ENCODE peak calls at places on chromosome 18, in seven cellular contexts. One of them, this sample, is unnamed.
A peak's percentile ranks its signal among the peaks of the same experiment; 100 is the strongest.

GRCh38 chr18:47930086-47930843 is at the start of gene SMAD2:
- DNase-seq in kidney: peak; percentile 96
- DNase-seq in pancreas: peak; percentile 93
- DNase-seq in brain microvascular endothelial cell: peak; percentile 48
- DNase-seq in body of pancreas: peak; percentile 83
- DNase-seq in H9: peak; percentile 92
- DNase-seq in fibroblast of lung: peak; percentile 81
- DNase-seq in this sample: peak; percentile 92

GRCh38 chr18:80103231-80103630 is 5.8 kb upstream of the ADNP2 start:
- DNase-seq in kidney: no peak
- DNase-seq in pancreas: no peak
- DNase-seq in brain microvascular endothelial cell: peak; percentile 11
- DNase-seq in body of pancreas: no peak
- DNase-seq in H9: no peak
- DNase-seq in fibroblast of lung: peak; percentile 34
- DNase-seq in this sample: no peak

GRCh38 chr18:7205346-7205745 is 25.5 kb upstream of the LRRC30 start:
- DNase-seq in kidney: no peak
- DNase-seq in pancreas: no peak
- DNase-seq in brain microvascular endothelial cell: no peak
- DNase-seq in body of pancreas: no peak
- DNase-seq in H9: no peak
- DNase-seq in fibroblast of lung: peak; percentile 48
- DNase-seq in this sample: no peak

GRCh38 chr18:6056171-6056932 is 161.0 kb upstream of the TMEM200C start:
- DNase-seq in kidney: no peak
- DNase-seq in pancreas: no peak
- DNase-seq in brain microvascular endothelial cell: peak; percentile 62
- DNase-seq in body of pancreas: no peak
- DNase-seq in H9: no peak
- DNase-seq in fibroblast of lung: peak; percentile 65
- DNase-seq in this sample: no peak

GRCh38 chr18:957829-958228 is 53.2 kb downstream of the ADCYAP1 start:
- DNase-seq in kidney: no peak
- DNase-seq in pancreas: no peak
- DNase-seq in brain microvascular endothelial cell: no peak
- DNase-seq in body of pancreas: no peak
- DNase-seq in H9: no peak
- DNase-seq in fibroblast of lung: no peak
- DNase-seq in this sample: no peak

GRCh38 chr18:42736074-42736473 is 379.4 kb downstream of the RIT2 start:
- DNase-seq in kidney: no peak
- DNase-seq in pancreas: no peak
- DNase-seq in brain microvascular endothelial cell: no peak
- DNase-seq in body of pancreas: no peak
- DNase-seq in H9: no peak
- DNase-seq in fibroblast of lung: no peak
- DNase-seq in this sample: no peak

GRCh38 chr18:62715829-62716678 is 713 bp downstream of the PHLPP1 start:
- DNase-seq in kidney: peak; percentile 91
- DNase-seq in pancreas: peak; percentile 91
- DNase-seq in brain microvascular endothelial cell: peak; percentile 42
- DNase-seq in body of pancreas: peak; percentile 65
- DNase-seq in H9: peak; percentile 49
- DNase-seq in fibroblast of lung: peak; percentile 54
- DNase-seq in this sample: no peak

GRCh38 chr18:49849331-49850217 is 36.2 kb upstream of the ACAA2 start:
- DNase-seq in kidney: peak; percentile 96
- DNase-seq in pancreas: no peak
- DNase-seq in brain microvascular endothelial cell: peak; percentile 82
- DNase-seq in body of pancreas: no peak
- DNase-seq in H9: peak; percentile 88
- DNase-seq in fibroblast of lung: peak; percentile 87
- DNase-seq in this sample: peak; percentile 77

GRCh38 chr18:22314406-22314805 is 103.3 kb downstream of the CTAGE1 start:
- DNase-seq in kidney: no peak
- DNase-seq in pancreas: no peak
- DNase-seq in brain microvascular endothelial cell: peak; percentile 97
- DNase-seq in body of pancreas: no peak
- DNase-seq in H9: no peak
- DNase-seq in fibroblast of lung: peak; percentile 94
- DNase-seq in this sample: no peak

GRCh38 chr18:56196495-56197225 is 441.7 kb downstream of the TXNL1 start:
- DNase-seq in kidney: no peak
- DNase-seq in pancreas: no peak
- DNase-seq in brain microvascular endothelial cell: peak; percentile 60
- DNase-seq in body of pancreas: no peak
- DNase-seq in H9: no peak
- DNase-seq in fibroblast of lung: no peak
- DNase-seq in this sample: no peak

GRCh38 chr18:38980420-38980819 is 1414.8 kb upstream of the CELF4 start:
- DNase-seq in kidney: no peak
- DNase-seq in pancreas: no peak
- DNase-seq in brain microvascular endothelial cell: no peak
- DNase-seq in body of pancreas: no peak
- DNase-seq in H9: no peak
- DNase-seq in fibroblast of lung: no peak
- DNase-seq in this sample: no peak

GRCh38 chr18:72539861-72540260 is 4.3 kb downstream of the CBLN2 start:
- DNase-seq in kidney: no peak
- DNase-seq in pancreas: no peak
- DNase-seq in brain microvascular endothelial cell: no peak
- DNase-seq in body of pancreas: no peak
- DNase-seq in H9: no peak
- DNase-seq in fibroblast of lung: no peak
- DNase-seq in this sample: no peak

GRCh38 chr18:49399003-49399402 is 61.4 kb downstream of the DYM start:
- DNase-seq in kidney: no peak
- DNase-seq in pancreas: no peak
- DNase-seq in brain microvascular endothelial cell: peak; percentile 7
- DNase-seq in body of pancreas: no peak
- DNase-seq in H9: no peak
- DNase-seq in fibroblast of lung: no peak
- DNase-seq in this sample: no peak

GRCh38 chr18:27860011-27860410 is 316.9 kb downstream of the CDH2 start:
- DNase-seq in kidney: no peak
- DNase-seq in pancreas: no peak
- DNase-seq in brain microvascular endothelial cell: no peak
- DNase-seq in body of pancreas: no peak
- DNase-seq in H9: no peak
- DNase-seq in fibroblast of lung: no peak
- DNase-seq in this sample: no peak

GRCh38 chr18:9366126-9366714 is 31.6 kb downstream of the TWSG1 start:
- DNase-seq in kidney: no peak
- DNase-seq in pancreas: no peak
- DNase-seq in brain microvascular endothelial cell: peak; percentile 16
- DNase-seq in body of pancreas: peak; percentile 22
- DNase-seq in H9: peak; percentile 82
- DNase-seq in fibroblast of lung: peak; percentile 44
- DNase-seq in this sample: no peak

GRCh38 chr18:4510709-4511108 is 55.6 kb upstream of the DLGAP1 start:
- DNase-seq in kidney: no peak
- DNase-seq in pancreas: no peak
- DNase-seq in brain microvascular endothelial cell: no peak
- DNase-seq in body of pancreas: no peak
- DNase-seq in H9: peak; percentile 61
- DNase-seq in fibroblast of lung: peak; percentile 0
- DNase-seq in this sample: peak; percentile 100

GRCh38 chr18:79911009-79911870 is 40.2 kb downstream of the SLC66A2 start:
- DNase-seq in kidney: peak; percentile 56
- DNase-seq in pancreas: peak; percentile 74
- DNase-seq in brain microvascular endothelial cell: no peak
- DNase-seq in body of pancreas: no peak
- DNase-seq in H9: peak; percentile 47
- DNase-seq in fibroblast of lung: no peak
- DNase-seq in this sample: peak; percentile 92

GRCh38 chr18:50128506-50129271 is 66.3 kb downstream of the MYO5B start:
- DNase-seq in kidney: no peak
- DNase-seq in pancreas: no peak
- DNase-seq in brain microvascular endothelial cell: no peak
- DNase-seq in body of pancreas: peak; percentile 26
- DNase-seq in H9: peak; percentile 50
- DNase-seq in fibroblast of lung: no peak
- DNase-seq in this sample: no peak

GRCh38 chr18:27540126-27540525 is 355.0 kb upstream of the CHST9 start:
- DNase-seq in kidney: no peak
- DNase-seq in pancreas: no peak
- DNase-seq in brain microvascular endothelial cell: no peak
- DNase-seq in body of pancreas: no peak
- DNase-seq in H9: no peak
- DNase-seq in fibroblast of lung: no peak
- DNase-seq in this sample: no peak

GRCh38 chr18:78497641-78498040 is 482.0 kb upstream of the SALL3 start:
- DNase-seq in kidney: no peak
- DNase-seq in pancreas: peak; percentile 31
- DNase-seq in brain microvascular endothelial cell: no peak
- DNase-seq in body of pancreas: no peak
- DNase-seq in H9: no peak
- DNase-seq in fibroblast of lung: no peak
- DNase-seq in this sample: no peak
- H3K27ac ChIP-seq in kidney: no peak overlapping the region
- H3K27ac ChIP-seq in pancreas: no peak overlapping the region
- H3K27ac ChIP-seq in brain microvascular endothelial cell: no peak overlapping the region
- H3K27ac ChIP-seq in body of pancreas: no peak overlapping the region
- H3K27ac ChIP-seq in H9: no peak overlapping the region
- H3K27ac ChIP-seq in fibroblast of lung: no peak overlapping the region
- H3K27ac ChIP-seq in this sample: no peak overlapping the region

GRCh38 chr18:36392888-36393287 is 95.4 kb downstream of the FHOD3 start:
- DNase-seq in kidney: no peak
- DNase-seq in pancreas: no peak
- DNase-seq in brain microvascular endothelial cell: no peak
- DNase-seq in body of pancreas: no peak
- DNase-seq in H9: no peak
- DNase-seq in fibroblast of lung: no peak
- DNase-seq in this sample: no peak
- H3K27ac ChIP-seq in kidney: no peak overlapping the region
- H3K27ac ChIP-seq in pancreas: no peak overlapping the region
- H3K27ac ChIP-seq in brain microvascular endothelial cell: no peak overlapping the region
- H3K27ac ChIP-seq in body of pancreas: no peak overlapping the region
- H3K27ac ChIP-seq in H9: no peak overlapping the region
- H3K27ac ChIP-seq in fibroblast of lung: no peak overlapping the region
- H3K27ac ChIP-seq in this sample: no peak overlapping the region

GRCh38 chr18:24818451-24818850 is 358.0 kb downstream of the HRH4 start:
- DNase-seq in kidney: no peak
- DNase-seq in pancreas: no peak
- DNase-seq in brain microvascular endothelial cell: no peak
- DNase-seq in body of pancreas: no peak
- DNase-seq in H9: no peak
- DNase-seq in fibroblast of lung: no peak
- DNase-seq in this sample: no peak
- H3K27ac ChIP-seq in kidney: no peak overlapping the region
- H3K27ac ChIP-seq in pancreas: no peak overlapping the region
- H3K27ac ChIP-seq in brain microvascular endothelial cell: no peak overlapping the region
- H3K27ac ChIP-seq in body of pancreas: no peak overlapping the region
- H3K27ac ChIP-seq in H9: no peak overlapping the region
- H3K27ac ChIP-seq in fibroblast of lung: no peak overlapping the region
- H3K27ac ChIP-seq in this sample: no peak overlapping the region

GRCh38 chr18:3340682-3341097 is 78.8 kb downstream of the MYL12B start:
- DNase-seq in kidney: no peak
- DNase-seq in pancreas: no peak
- DNase-seq in brain microvascular endothelial cell: no peak
- DNase-seq in body of pancreas: no peak
- DNase-seq in H9: no peak
- DNase-seq in fibroblast of lung: peak; percentile 30
- DNase-seq in this sample: no peak
- H3K27ac ChIP-seq in kidney: no peak overlapping the region
- H3K27ac ChIP-seq in pancreas: no peak overlapping the region
- H3K27ac ChIP-seq in brain microvascular endothelial cell: no peak overlapping the region
- H3K27ac ChIP-seq in body of pancreas: no peak overlapping the region
- H3K27ac ChIP-seq in H9: no peak overlapping the region
- H3K27ac ChIP-seq in fibroblast of lung: no peak overlapping the region
- H3K27ac ChIP-seq in this sample: no peak overlapping the region

GRCh38 chr18:58013241-58014211 is 30.5 kb upstream of the NEDD4L start:
- DNase-seq in kidney: no peak
- DNase-seq in pancreas: no peak
- DNase-seq in brain microvascular endothelial cell: peak; percentile 11
- DNase-seq in body of pancreas: no peak
- DNase-seq in H9: no peak
- DNase-seq in fibroblast of lung: no peak
- DNase-seq in this sample: no peak
- H3K27ac ChIP-seq in kidney: peak overlapping the region; percentile 51
- H3K27ac ChIP-seq in pancreas: no peak overlapping the region
- H3K27ac ChIP-seq in brain microvascular endothelial cell: no peak overlapping the region
- H3K27ac ChIP-seq in body of pancreas: no peak overlapping the region
- H3K27ac ChIP-seq in H9: no peak overlapping the region
- H3K27ac ChIP-seq in fibroblast of lung: no peak overlapping the region
- H3K27ac ChIP-seq in this sample: no peak overlapping the region

GRCh38 chr18:2958819-2959298 is 54.1 kb downstream of the LPIN2 start:
- DNase-seq in kidney: no peak
- DNase-seq in pancreas: no peak
- DNase-seq in brain microvascular endothelial cell: no peak
- DNase-seq in body of pancreas: no peak
- DNase-seq in H9: no peak
- DNase-seq in fibroblast of lung: peak; percentile 81
- DNase-seq in this sample: no peak

GRCh38 chr18:2961828-2962227 is 51.1 kb downstream of the LPIN2 start:
- DNase-seq in kidney: no peak
- DNase-seq in pancreas: no peak
- DNase-seq in brain microvascular endothelial cell: no peak
- DNase-seq in body of pancreas: no peak
- DNase-seq in H9: no peak
- DNase-seq in fibroblast of lung: peak; percentile 61
- DNase-seq in this sample: no peak

GRCh38 chr18:2960983-2961696 is 51.8 kb downstream of the LPIN2 start:
- DNase-seq in kidney: no peak
- DNase-seq in pancreas: no peak
- DNase-seq in brain microvascular endothelial cell: no peak
- DNase-seq in body of pancreas: no peak
- DNase-seq in H9: no peak
- DNase-seq in fibroblast of lung: peak; percentile 36
- DNase-seq in this sample: no peak

GRCh38 chr18:2955966-2956521 is 56.9 kb downstream of the LPIN2 start:
- DNase-seq in kidney: no peak
- DNase-seq in pancreas: no peak
- DNase-seq in brain microvascular endothelial cell: no peak
- DNase-seq in body of pancreas: no peak
- DNase-seq in H9: no peak
- DNase-seq in fibroblast of lung: no peak
- DNase-seq in this sample: no peak

GRCh38 chr18:2959341-2959740 is 53.6 kb downstream of the LPIN2 start:
- DNase-seq in kidney: no peak
- DNase-seq in pancreas: no peak
- DNase-seq in brain microvascular endothelial cell: no peak
- DNase-seq in body of pancreas: no peak
- DNase-seq in H9: no peak
- DNase-seq in fibroblast of lung: no peak
- DNase-seq in this sample: no peak
- H3K27ac ChIP-seq in kidney: no peak overlapping the region
- H3K27ac ChIP-seq in pancreas: no peak overlapping the region
- H3K27ac ChIP-seq in brain microvascular endothelial cell: no peak overlapping the region
- H3K27ac ChIP-seq in body of pancreas: no peak overlapping the region
- H3K27ac ChIP-seq in H9: no peak overlapping the region
- H3K27ac ChIP-seq in fibroblast of lung: no peak overlapping the region
- H3K27ac ChIP-seq in this sample: peak overlapping the region; percentile 70

DNA sequence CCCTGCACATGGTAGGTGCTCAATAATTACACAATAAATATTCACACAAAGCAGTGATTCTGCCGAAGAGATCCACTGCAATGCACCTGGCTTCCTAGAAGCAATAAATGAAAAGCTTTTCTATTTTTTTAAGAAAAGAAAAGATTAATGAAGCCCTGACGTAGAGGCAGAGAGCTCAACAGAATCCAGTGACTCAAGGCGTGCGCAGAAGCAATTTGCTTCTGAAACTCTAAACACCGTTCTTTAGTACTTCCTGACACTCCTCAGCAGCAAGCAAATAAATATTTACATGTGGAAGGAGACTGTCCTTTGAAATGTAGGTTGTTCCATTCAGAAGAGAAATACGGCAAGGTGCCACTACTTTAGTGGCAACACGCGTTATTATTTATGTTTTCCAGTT is 126.1 kb upstream of the ZNF516 start:
- DNase-seq in kidney: no peak
- DNase-seq in pancreas: no peak
- DNase-seq in brain microvascular endothelial cell: no peak
- DNase-seq in body of pancreas: no peak
- DNase-seq in H9: no peak
- DNase-seq in fibroblast of lung: peak; percentile 27
- DNase-seq in this sample: no peak
- H3K27ac ChIP-seq in kidney: no peak overlapping the region
- H3K27ac ChIP-seq in pancreas: no peak overlapping the region
- H3K27ac ChIP-seq in brain microvascular endothelial cell: no peak overlapping the region
- H3K27ac ChIP-seq in body of pancreas: no peak overlapping the region
- H3K27ac ChIP-seq in H9: no peak overlapping the region
- H3K27ac ChIP-seq in fibroblast of lung: no peak overlapping the region
- H3K27ac ChIP-seq in this sample: peak overlapping the region; percentile 84

This sample was measured in vagina.